ENCODE peak calls at places on chromosomes 2 and 18, in nine cellular contexts. A is T-helper 2 cell; Z is hypothalamus; J is astrocyte; S is cardiac muscle cell; B is activated effector memory CD4-positive, alpha-beta T cell treated with anti-CD3 and anti-CD28 coated beads, Interleukin-2, amount 50 U/mL, for 16 hours; V is esophagus squamous epithelium; G is NCI-H69; Y is naive B cell. D is an unnamed sample.
A peak's percentile ranks its signal among the peaks of the same experiment; 100 is the strongest.

GRCh38 chr2:239401450-239402227 is 819 bp upstream of the HDAC4 start:
- DNase-seq in A (peak; percentile 95), Z (peak; percentile 93), J (peak; percentile 83), S (peak; percentile 96), B (peak; percentile 98), V (peak; percentile 87), G (peak; percentile 91), Y (peak; percentile 98), D (peak; percentile 86)

GRCh38 chr2:96212336-96212735 is 3.7 kb upstream of the STARD7 start:
- DNase-seq in A (no peak), Z (no peak), J (no peak), S (no peak), B (no peak), V (no peak), G (no peak), Y (no peak), D (no peak)

GRCh38 chr18:36454848-36455458 is 157.4 kb downstream of the FHOD3 start:
- DNase-seq in A (no peak), Z (no peak), J (no peak), S (no peak), B (no peak), V (no peak), G (peak; percentile 99), Y (no peak), D (no peak)

GRCh38 chr2:122927217-122927616 is 1097.9 kb upstream of the CNTNAP5 start:
- DNase-seq in A (no peak), Z (no peak), J (no peak), S (peak; percentile 32), B (no peak), V (no peak), G (peak; percentile 82), Y (no peak), D (no peak)

GRCh38 chr2:72745679-72746368 is 80.0 kb downstream of the EXOC6B start:
- DNase-seq in A (no peak), Z (no peak), J (peak; percentile 46), S (peak; percentile 87), B (no peak), V (no peak), G (peak; percentile 70), Y (peak; percentile 1), D (peak; percentile 35)

GRCh38 chr2:165149439-165149838 is 54.4 kb downstream of the SCN3A start:
- DNase-seq in A (no peak), Z (no peak), J (no peak), S (no peak), B (no peak), V (no peak), G (no peak), Y (peak; percentile 60), D (no peak)

GRCh38 chr18:3525870-3526420 is 76.0 kb downstream of the TGIF1 start:
- DNase-seq in A (peak; percentile 68), Z (no peak), J (peak; percentile 68), S (peak; percentile 36), B (peak; percentile 75), V (no peak), G (peak; percentile 99), Y (peak; percentile 72), D (no peak)

GRCh38 chr2:42513252-42513918 is 19.6 kb upstream of the KCNG3 start:
- DNase-seq in A (no peak), Z (no peak), J (peak; percentile 23), S (peak; percentile 69), B (no peak), V (no peak), G (peak; percentile 50), Y (no peak), D (peak; percentile 37)

GRCh38 chr2:904243-905024 is 46.2 kb upstream of the SNTG2 start:
- DNase-seq in A (no peak), Z (no peak), J (no peak), S (no peak), B (no peak), V (no peak), G (peak; percentile 4), Y (no peak), D (no peak)